ENCODE peak calls at places on chromosomes 2 and 18, in four cellular contexts. One of them, this sample, is unnamed.

GRCh38 chr2:237859082-237859433 is 365 bp upstream of the RAMP1 start:
- DNase-seq in mucosa of descending colon: no peak
- DNase-seq in Caco-2: no peak
- DNase-seq in IMR-90: no peak
- DNase-seq in this sample: no peak

GRCh38 chr2:239883326-239884050 is 141.7 kb downstream of the NDUFA10 start:
- DNase-seq in mucosa of descending colon: no peak
- DNase-seq in Caco-2: no peak
- DNase-seq in IMR-90: no peak
- DNase-seq in this sample: no peak

GRCh38 chr2:98615481-98615880 is 7.1 kb downstream of the UNC50 start:
- DNase-seq in mucosa of descending colon: no peak
- DNase-seq in Caco-2: peak
- DNase-seq in IMR-90: no peak
- DNase-seq in this sample: no peak

GRCh38 chr2:9939587-9940485 is 11.7 kb upstream of the GRHL1 start:
- DNase-seq in mucosa of descending colon: no peak
- DNase-seq in Caco-2: no peak
- DNase-seq in IMR-90: no peak
- DNase-seq in this sample: no peak

GRCh38 chr2:215921884-215922283 is 91.5 kb downstream of the MREG start:
- DNase-seq in mucosa of descending colon: no peak
- DNase-seq in Caco-2: no peak
- DNase-seq in IMR-90: peak
- DNase-seq in this sample: no peak

GRCh38 chr2:47226124-47227040 is 71.3 kb upstream of the STPG4 start:
- DNase-seq in mucosa of descending colon: no peak
- DNase-seq in Caco-2: no peak
- DNase-seq in IMR-90: peak
- DNase-seq in this sample: no peak

GRCh38 chr2:206635016-206635415 is 7.3 kb upstream of the FAM237A start:
- DNase-seq in mucosa of descending colon: no peak
- DNase-seq in Caco-2: no peak
- DNase-seq in IMR-90: no peak
- DNase-seq in this sample: no peak

GRCh38 chr2:167386694-167387093 is 498.4 kb downstream of the XIRP2 start:
- DNase-seq in mucosa of descending colon: no peak
- DNase-seq in Caco-2: no peak
- DNase-seq in IMR-90: no peak
- DNase-seq in this sample: no peak

GRCh38 chr18:61893304-61893970 is 630 bp upstream of the RNF152 start:
- DNase-seq in mucosa of descending colon: peak
- DNase-seq in Caco-2: peak
- DNase-seq in IMR-90: peak
- DNase-seq in this sample: no peak

GRCh38 chr18:50632895-50633515 is 73.1 kb downstream of the MAPK4 start:
- DNase-seq in mucosa of descending colon: peak
- DNase-seq in Caco-2: no peak
- DNase-seq in IMR-90: no peak
- DNase-seq in this sample: no peak

GRCh38 chr2:70069049-70069448 is 18.2 kb upstream of the PCBP1 start:
- DNase-seq in mucosa of descending colon: peak
- DNase-seq in Caco-2: peak
- DNase-seq in IMR-90: peak
- DNase-seq in this sample: no peak

GRCh38 chr2:30780776-30781330 is 26.4 kb downstream of the CAPN13 start:
- DNase-seq in mucosa of descending colon: no peak
- DNase-seq in Caco-2: no peak
- DNase-seq in IMR-90: no peak
- DNase-seq in this sample: no peak

GRCh38 chr18:7272268-7273049 is 41.6 kb downstream of the LRRC30 start:
- DNase-seq in mucosa of descending colon: peak
- DNase-seq in Caco-2: peak
- DNase-seq in IMR-90: peak
- DNase-seq in this sample: peak
- TF ChIP-seq CTCF in mucosa of descending colon: no peak
- TF ChIP-seq CTCF in Caco-2: peak
- TF ChIP-seq CTCF in IMR-90: peak
- TF ChIP-seq CTCF in this sample: peak

DNA sequence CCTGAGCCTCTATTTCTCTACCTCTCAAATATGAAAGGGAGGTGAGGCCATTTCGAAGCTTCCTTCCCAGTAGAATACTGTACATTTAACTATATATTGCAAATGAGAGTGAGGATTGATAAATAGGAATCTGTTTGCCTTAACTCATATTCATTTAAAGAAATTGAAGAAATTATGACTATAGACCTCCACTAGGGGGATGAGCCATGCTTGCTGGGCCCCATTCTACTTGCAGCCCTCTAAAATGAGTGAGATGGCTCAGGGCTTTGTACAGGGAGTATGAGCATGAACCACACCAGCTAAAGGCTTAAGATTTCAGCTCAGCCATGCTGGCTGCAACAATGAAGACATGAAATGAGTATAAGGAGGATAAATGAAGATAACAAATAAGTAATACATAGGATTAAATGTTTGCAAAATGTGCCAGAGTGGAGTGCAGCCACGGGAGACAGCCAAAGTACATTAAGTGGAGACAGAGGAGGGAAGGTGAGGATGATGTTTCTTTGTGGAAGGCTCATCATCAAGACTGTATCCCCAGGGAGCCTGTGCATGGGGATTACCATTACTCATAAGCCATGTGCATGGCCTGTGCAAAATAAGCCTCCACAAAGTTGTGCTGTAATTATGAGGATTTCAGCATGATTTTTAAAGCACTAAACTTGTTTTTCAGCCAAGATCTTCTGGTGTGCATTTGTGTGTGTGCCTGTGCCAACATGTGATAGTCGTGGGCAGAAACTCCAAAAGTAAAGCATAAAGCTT is 300.8 kb downstream of the CNTNAP5 start:
- DNase-seq in mucosa of descending colon: no peak
- DNase-seq in Caco-2: peak
- DNase-seq in IMR-90: no peak
- DNase-seq in this sample: no peak
- TF ChIP-seq CTCF in mucosa of descending colon: no peak
- TF ChIP-seq CTCF in Caco-2: peak
- TF ChIP-seq CTCF in IMR-90: peak
- TF ChIP-seq CTCF in this sample: no peak

DNA sequence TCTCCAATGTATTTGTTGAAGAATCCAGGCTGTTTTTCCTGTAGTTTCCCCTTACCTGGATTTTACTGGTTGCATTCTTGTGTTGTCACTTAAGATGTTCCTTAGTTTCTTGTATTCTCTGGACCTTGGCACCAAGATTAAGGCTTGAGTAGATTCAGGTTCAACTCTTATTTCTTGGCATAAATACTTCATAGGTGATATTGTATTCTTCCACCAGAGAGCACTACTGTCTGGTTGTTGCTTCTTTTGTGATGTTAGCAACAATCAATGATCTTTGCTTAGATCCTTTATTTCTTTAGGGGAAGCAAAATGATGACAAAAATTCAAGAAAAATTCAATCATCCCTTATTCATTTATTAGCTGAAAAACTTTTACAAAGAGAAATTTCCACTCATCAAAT is 211.1 kb downstream of the LOXHD1 start:
- DNase-seq in mucosa of descending colon: no peak
- DNase-seq in Caco-2: no peak
- DNase-seq in IMR-90: no peak
- DNase-seq in this sample: no peak
- TF ChIP-seq CTCF in mucosa of descending colon: no peak
- TF ChIP-seq CTCF in Caco-2: no peak
- TF ChIP-seq CTCF in IMR-90: no peak
- TF ChIP-seq CTCF in this sample: peak

DNA sequence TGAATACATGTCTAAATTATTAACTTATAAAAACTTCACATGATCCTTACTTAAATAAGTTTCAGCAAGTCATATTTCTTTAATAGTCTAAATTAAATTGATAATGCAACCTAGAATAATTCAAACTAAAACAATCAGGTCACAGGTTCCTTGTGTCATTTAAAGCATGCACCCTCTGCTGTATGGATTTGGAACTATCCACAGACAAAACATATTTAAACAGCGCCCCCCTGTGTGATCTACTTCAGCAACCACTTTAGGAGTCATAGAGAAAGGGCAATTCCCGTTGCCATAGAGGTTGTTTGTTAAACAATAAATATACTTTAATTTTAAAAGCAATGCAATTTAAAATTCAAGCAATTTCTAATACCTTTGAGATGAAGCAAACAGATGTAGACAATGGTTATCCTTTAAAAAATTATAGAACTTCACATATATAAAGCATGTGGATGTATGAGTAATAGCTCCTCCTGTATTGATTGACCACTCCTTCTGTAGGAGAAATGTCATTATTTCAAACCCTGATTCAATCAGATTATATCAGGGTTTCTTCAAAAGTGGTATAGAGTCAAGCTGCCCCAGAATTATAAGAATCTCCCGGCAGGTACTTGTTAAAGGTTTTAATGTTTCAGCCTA is 21.2 kb downstream of the GRB14 start:
- DNase-seq in mucosa of descending colon: no peak
- DNase-seq in Caco-2: peak
- DNase-seq in IMR-90: peak
- DNase-seq in this sample: peak
- TF ChIP-seq CTCF in mucosa of descending colon: peak
- TF ChIP-seq CTCF in Caco-2: peak
- TF ChIP-seq CTCF in IMR-90: peak
- TF ChIP-seq CTCF in this sample: peak

GRCh38 chr2:110116033-110116710 is 550 bp upstream of the MALL start:
- DNase-seq in mucosa of descending colon: peak
- DNase-seq in Caco-2: peak
- DNase-seq in IMR-90: peak
- DNase-seq in this sample: peak
- TF ChIP-seq CTCF in mucosa of descending colon: peak
- TF ChIP-seq CTCF in Caco-2: peak
- TF ChIP-seq CTCF in IMR-90: peak
- TF ChIP-seq CTCF in this sample: peak

DNA sequence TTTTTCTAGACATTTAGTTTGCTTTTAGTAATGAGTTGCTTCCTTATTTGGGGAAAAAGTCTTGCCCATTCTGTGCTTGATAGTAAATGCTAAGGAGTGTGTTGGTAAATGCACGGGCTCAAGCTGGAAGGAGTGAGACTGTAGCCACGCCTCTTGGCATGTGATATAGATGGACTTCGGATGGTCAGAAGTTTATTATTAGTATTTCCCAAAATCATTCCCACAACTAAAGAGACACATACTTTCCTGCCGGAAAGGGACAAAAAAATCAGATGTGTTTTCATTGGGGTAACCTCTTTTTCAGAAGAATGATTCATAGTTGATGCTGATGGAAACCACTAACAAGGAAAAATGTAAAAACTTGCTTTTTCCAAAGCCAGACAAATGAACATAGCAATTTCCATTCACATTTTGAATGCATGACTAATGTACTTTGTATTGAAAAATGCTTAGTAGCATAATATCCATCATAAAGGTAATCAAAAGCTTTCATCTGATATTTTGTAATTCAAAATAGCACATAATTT is 133.2 kb downstream of the ZNF532 start:
- DNase-seq in mucosa of descending colon: no peak
- DNase-seq in Caco-2: no peak
- DNase-seq in IMR-90: peak
- DNase-seq in this sample: no peak
- TF ChIP-seq CTCF in mucosa of descending colon: no peak
- TF ChIP-seq CTCF in Caco-2: no peak
- TF ChIP-seq CTCF in IMR-90: no peak
- TF ChIP-seq CTCF in this sample: no peak